ENCODE peak calls at places on chromosomes 16 and 17, in four cellular contexts. One of them, this sample, is unnamed.

GRCh38 chr17:10051112-10051511 is 146.0 kb upstream of the RCVRN start:
- DNase-seq in mesendoderm: no peak
- DNase-seq in neuronal stem cell: no peak
- DNase-seq in H1: no peak
- DNase-seq in this sample: no peak

GRCh38 chr16:8533509-8533908 is 56.8 kb downstream of the TMEM114 start:
- DNase-seq in H1: no peak
- DNase-seq in neuronal stem cell: no peak
- DNase-seq in mesendoderm: no peak
- DNase-seq in this sample: no peak

GRCh38 chr17:68608515-68609130 is 7.5 kb upstream of the FAM20A start:
- DNase-seq in neuronal stem cell: no peak
- DNase-seq in H1: no peak
- DNase-seq in mesendoderm: no peak
- DNase-seq in this sample: no peak

GRCh38 chr17:82668631-82669099 is 20.4 kb upstream of the WDR45B start:
- DNase-seq in H1: peak; percentile 53
- DNase-seq in neuronal stem cell: peak; percentile 31
- DNase-seq in mesendoderm: peak; percentile 88
- DNase-seq in this sample: peak; percentile 91

GRCh38 chr17:74325376-74325742 is 667 bp upstream of the KIF19 start:
- DNase-seq in mesendoderm: no peak
- DNase-seq in H1: no peak
- DNase-seq in neuronal stem cell: no peak
- DNase-seq in this sample: no peak

GRCh38 chr16:49537924-49538455 is 164.4 kb downstream of the C16orf78 start:
- DNase-seq in neuronal stem cell: no peak
- DNase-seq in mesendoderm: no peak
- DNase-seq in H1: no peak
- DNase-seq in this sample: no peak

GRCh38 chr16:68019167-68019680 is 3.5 kb upstream of the DPEP2NB start:
- DNase-seq in H1: no peak
- DNase-seq in mesendoderm: peak; percentile 70
- DNase-seq in neuronal stem cell: no peak
- DNase-seq in this sample: no peak

GRCh38 chr17:63991611-63992010 is 6.5 kb upstream of the PRR29 start:
- DNase-seq in H1: no peak
- DNase-seq in mesendoderm: no peak
- DNase-seq in neuronal stem cell: no peak
- DNase-seq in this sample: no peak

GRCh38 chr16:85851034-85851780 is 47.8 kb upstream of the IRF8 start:
- DNase-seq in neuronal stem cell: no peak
- DNase-seq in mesendoderm: no peak
- DNase-seq in H1: no peak
- DNase-seq in this sample: no peak

GRCh38 chr17:27379863-27380533 is 76.2 kb upstream of the KSR1 start:
- DNase-seq in mesendoderm: no peak
- DNase-seq in neuronal stem cell: peak; percentile 63
- DNase-seq in H1: no peak
- DNase-seq in this sample: no peak

GRCh38 chr17:71338396-71338795 is 782.4 kb upstream of the SOX9 start:
- DNase-seq in neuronal stem cell: no peak
- DNase-seq in H1: no peak
- DNase-seq in mesendoderm: no peak
- DNase-seq in this sample: no peak

GRCh38 chr16:65125871-65126270 is 4.0 kb upstream of the CDH11 start:
- DNase-seq in neuronal stem cell: no peak
- DNase-seq in mesendoderm: peak; percentile 90
- DNase-seq in H1: no peak
- DNase-seq in this sample: no peak

GRCh38 chr16:55476625-55477533 is 2.1 kb upstream of the MMP2 start:
- DNase-seq in mesendoderm: no peak
- DNase-seq in H1: no peak
- DNase-seq in neuronal stem cell: no peak
- DNase-seq in this sample: no peak

GRCh38 chr16:49345829-49346228 is 27.8 kb upstream of the C16orf78 start:
- DNase-seq in H1: no peak
- DNase-seq in mesendoderm: peak; percentile 49
- DNase-seq in neuronal stem cell: peak; percentile 57
- DNase-seq in this sample: no peak

GRCh38 chr16:46759309-46759708 is 11.2 kb upstream of the MYLK3 start:
- DNase-seq in neuronal stem cell: no peak
- DNase-seq in H1: no peak
- DNase-seq in mesendoderm: no peak
- DNase-seq in this sample: no peak

GRCh38 chr17:78751447-78752067 is 30.5 kb downstream of the CYTH1 start:
- DNase-seq in H1: no peak
- DNase-seq in neuronal stem cell: no peak
- DNase-seq in mesendoderm: no peak
- DNase-seq in this sample: no peak

GRCh38 chr16:78505544-78506371 is 406.3 kb downstream of the WWOX start:
- DNase-seq in H1: no peak
- DNase-seq in neuronal stem cell: no peak
- DNase-seq in mesendoderm: peak; percentile 16
- DNase-seq in this sample: peak; percentile 53

GRCh38 chr17:77670125-77670524 is 288.4 kb upstream of the TNRC6C start:
- DNase-seq in H1: no peak
- DNase-seq in mesendoderm: no peak
- DNase-seq in neuronal stem cell: no peak
- DNase-seq in this sample: no peak

GRCh38 chr17:78113804-78114785 is 14.5 kb downstream of the TMC6 start:
- DNase-seq in mesendoderm: no peak
- DNase-seq in neuronal stem cell: no peak
- DNase-seq in H1: no peak
- DNase-seq in this sample: no peak

GRCh38 chr16:49049191-49049590 is 232.4 kb downstream of the CBLN1 start:
- DNase-seq in mesendoderm: no peak
- DNase-seq in neuronal stem cell: no peak
- DNase-seq in H1: no peak
- DNase-seq in this sample: no peak

GRCh38 chr16:67897231-67897630 is 4.2 kb downstream of the PSKH1 start:
- DNase-seq in neuronal stem cell: no peak
- DNase-seq in mesendoderm: no peak
- DNase-seq in H1: no peak
- DNase-seq in this sample: no peak

GRCh38 chr16:46830417-46830901 is 521 bp downstream of the C16orf87 start:
- DNase-seq in H1: no peak
- DNase-seq in mesendoderm: peak; percentile 50
- DNase-seq in neuronal stem cell: peak; percentile 8
- DNase-seq in this sample: no peak

GRCh38 chr17:67125924-67126323 is 81.6 kb downstream of the CACNG1 start:
- DNase-seq in mesendoderm: peak; percentile 33
- DNase-seq in H1: no peak
- DNase-seq in neuronal stem cell: no peak
- DNase-seq in this sample: no peak

GRCh38 chr17:6713130-6713917 is at the start of gene SLC13A5:
- DNase-seq in H1: peak; percentile 38
- DNase-seq in neuronal stem cell: peak; percentile 56
- DNase-seq in mesendoderm: peak; percentile 89
- DNase-seq in this sample: peak; percentile 94

GRCh38 chr17:78249836-78250806 is 18.7 kb downstream of the TMEM235 start:
- DNase-seq in neuronal stem cell: no peak
- DNase-seq in H1: no peak
- DNase-seq in mesendoderm: no peak
- DNase-seq in this sample: no peak

GRCh38 chr16:89615596-89616090 is 2.2 kb downstream of the DPEP1 start:
- DNase-seq in mesendoderm: no peak
- DNase-seq in neuronal stem cell: no peak
- DNase-seq in H1: no peak
- DNase-seq in this sample: peak; percentile 71

GRCh38 chr16:66383551-66383950 is 17.1 kb downstream of the CDH5 start:
- DNase-seq in H1: no peak
- DNase-seq in mesendoderm: no peak
- DNase-seq in neuronal stem cell: no peak
- DNase-seq in this sample: no peak

GRCh38 chr16:50706250-50706649 is 12.8 kb downstream of the NOD2 start:
- DNase-seq in H1: no peak
- DNase-seq in neuronal stem cell: no peak
- DNase-seq in mesendoderm: no peak
- DNase-seq in this sample: no peak

GRCh38 chr16:12170103-12171025 is 193.8 kb downstream of the SNX29 start:
- DNase-seq in mesendoderm: no peak
- DNase-seq in neuronal stem cell: no peak
- DNase-seq in H1: no peak
- DNase-seq in this sample: no peak

DNA sequence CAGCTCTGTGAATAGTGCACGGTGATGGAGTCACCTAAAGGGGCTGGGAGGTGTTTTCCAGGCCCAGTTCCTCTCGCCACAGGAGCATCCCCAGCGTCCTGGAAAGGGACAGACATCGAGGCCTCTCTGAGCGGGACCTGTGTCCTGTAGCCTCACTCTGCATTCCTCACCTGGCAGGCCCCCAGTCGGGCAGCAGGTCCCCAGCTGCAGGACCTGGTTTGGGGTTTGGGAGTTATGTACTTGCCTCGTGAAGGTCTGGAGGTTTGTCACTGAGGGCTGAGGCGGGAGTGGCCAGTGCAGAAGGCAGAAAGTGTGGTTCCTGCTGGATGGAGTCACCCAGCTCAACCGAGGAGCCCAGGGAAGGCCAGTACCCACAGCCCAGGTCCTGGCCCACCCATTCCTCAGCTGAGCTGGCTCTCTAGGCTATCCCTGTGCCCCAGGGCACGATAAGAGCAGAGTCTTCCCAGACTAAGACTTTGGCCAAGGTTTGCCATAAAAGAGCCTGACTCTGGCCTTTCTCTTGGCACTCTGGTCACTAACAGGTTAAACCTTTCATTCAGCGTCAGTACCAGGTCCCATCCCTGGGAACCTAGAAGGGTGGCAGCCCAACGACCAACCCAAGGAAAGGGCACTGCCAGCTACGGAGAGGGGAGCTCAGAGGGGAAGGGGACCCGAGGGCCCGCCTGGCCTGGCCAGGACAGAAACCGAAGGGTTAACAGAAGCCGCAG is 24.4 kb downstream of the TBX4 start:
- DNase-seq in H1: no peak
- DNase-seq in neuronal stem cell: no peak
- DNase-seq in mesendoderm: no peak
- DNase-seq in this sample: peak; percentile 29
- H2BK120ac ChIP-seq in H1: no peak overlapping the region
- H2BK120ac ChIP-seq in neuronal stem cell: no peak overlapping the region
- H2BK120ac ChIP-seq in mesendoderm: no peak overlapping the region
- H2BK120ac ChIP-seq in this sample: no peak overlapping the region

DNA sequence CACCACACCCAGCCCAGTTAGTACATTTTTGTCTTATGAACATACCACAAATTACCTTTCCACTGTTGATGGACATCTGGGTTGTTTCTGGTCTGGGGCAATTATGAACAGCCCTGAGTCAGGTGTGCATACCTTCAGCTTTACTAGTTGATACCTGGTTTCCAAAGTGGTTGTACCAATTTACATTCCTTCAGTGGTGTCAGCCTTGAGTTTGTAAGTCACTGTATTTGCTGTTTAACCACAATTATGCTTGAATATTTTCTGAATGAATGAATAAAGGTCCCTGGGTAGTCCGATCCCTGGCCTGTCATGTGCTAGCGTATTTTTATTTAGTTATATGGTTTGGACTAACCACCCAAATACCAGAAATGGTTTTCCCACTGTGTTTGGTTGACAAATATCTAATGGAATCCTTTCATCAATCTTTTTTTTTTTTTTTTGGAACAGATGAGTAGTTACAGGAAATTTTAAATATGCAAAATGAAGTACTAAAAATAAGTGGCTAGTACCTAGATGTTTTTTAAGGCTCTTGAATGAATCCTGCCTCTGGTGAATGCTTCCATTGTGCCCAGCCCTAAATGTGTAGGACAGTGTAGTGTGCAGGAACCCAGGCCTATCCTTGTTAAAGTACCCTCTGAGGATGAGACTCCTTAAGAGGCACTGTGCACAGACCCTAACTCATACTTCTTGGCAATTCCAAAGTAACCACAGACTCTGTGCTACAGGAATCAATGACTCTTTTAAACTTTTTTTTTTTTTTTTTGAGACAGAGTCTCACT is 3.7 kb downstream of the DUSP14 start:
- DNase-seq in neuronal stem cell: no peak
- DNase-seq in mesendoderm: no peak
- DNase-seq in H1: no peak
- DNase-seq in this sample: no peak
- H2BK120ac ChIP-seq in neuronal stem cell: no peak overlapping the region
- H2BK120ac ChIP-seq in mesendoderm: no peak overlapping the region
- H2BK120ac ChIP-seq in H1: no peak overlapping the region
- H2BK120ac ChIP-seq in this sample: no peak overlapping the region

DNA sequence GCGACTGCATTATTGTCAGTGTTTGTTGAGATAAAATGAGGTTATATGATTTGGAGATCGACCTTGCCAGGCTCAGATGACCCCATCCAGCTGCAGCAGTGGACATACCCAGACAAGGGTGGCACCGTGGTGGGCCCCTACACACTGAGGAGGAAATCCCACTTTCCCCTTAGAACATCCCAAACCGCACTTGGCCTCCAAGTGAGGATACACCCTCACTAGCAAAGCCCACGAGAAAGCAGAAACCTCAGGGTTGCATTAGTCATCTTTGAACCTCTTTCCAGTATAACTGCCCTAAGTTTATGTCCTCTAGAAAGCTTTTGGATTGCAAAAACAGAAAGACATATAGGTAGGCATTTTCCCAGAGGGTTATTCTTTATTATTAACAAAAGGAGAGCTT is 101.5 kb downstream of the CLEC16A start:
- DNase-seq in neuronal stem cell: no peak
- DNase-seq in H1: no peak
- DNase-seq in mesendoderm: no peak
- DNase-seq in this sample: no peak
- H2BK120ac ChIP-seq in neuronal stem cell: no peak overlapping the region
- H2BK120ac ChIP-seq in H1: no peak overlapping the region
- H2BK120ac ChIP-seq in mesendoderm: no peak overlapping the region
- H2BK120ac ChIP-seq in this sample: no peak overlapping the region

DNA sequence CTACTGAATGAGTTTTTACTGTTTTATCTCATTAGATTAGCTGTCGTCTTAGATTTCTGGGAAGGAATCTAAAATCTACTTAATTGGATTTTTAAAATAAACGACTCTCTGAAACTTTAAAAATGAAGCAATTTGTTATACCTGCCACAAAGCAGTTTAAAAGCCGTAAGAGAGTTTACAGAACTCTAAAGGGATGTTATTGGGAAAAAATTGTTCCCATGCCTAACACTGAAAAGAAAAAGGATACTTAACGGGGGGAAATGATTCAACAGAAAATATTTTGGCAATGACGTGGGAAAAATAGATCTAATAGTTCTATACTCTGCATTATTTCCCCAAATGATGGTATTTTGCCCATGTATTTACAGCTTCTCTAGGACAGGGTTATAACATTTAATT is 27.0 kb downstream of the ARHGAP17 start:
- DNase-seq in mesendoderm: no peak
- DNase-seq in neuronal stem cell: no peak
- DNase-seq in H1: no peak
- DNase-seq in this sample: no peak
- H2BK120ac ChIP-seq in mesendoderm: no peak overlapping the region
- H2BK120ac ChIP-seq in neuronal stem cell: no peak overlapping the region
- H2BK120ac ChIP-seq in H1: no peak overlapping the region
- H2BK120ac ChIP-seq in this sample: no peak overlapping the region